ENCODE peak calls at places on chromosomes 3 and 15, in four cellular contexts. One of them, this sample, is unnamed.

GRCh38 chr3:103195201-103195600 is 760.4 kb downstream of the ZPLD1 start:
- DNase-seq in GM23338: no peak
- DNase-seq in HepG2: no peak
- DNase-seq in K562: no peak
- DNase-seq in this sample: no peak

GRCh38 chr3:108103040-108103751 is 12.4 kb upstream of the CD47 start:
- DNase-seq in K562: peak; percentile 42
- DNase-seq in GM23338: peak; percentile 20
- DNase-seq in HepG2: peak; percentile 4
- DNase-seq in this sample: no peak

GRCh38 chr3:51974963-51975856 is at the start of gene ABHD14A:
- DNase-seq in GM23338: peak; percentile 75
- DNase-seq in HepG2: peak; percentile 37
- DNase-seq in K562: peak; percentile 79
- DNase-seq in this sample: no peak

GRCh38 chr3:133663569-133664313 is 2.0 kb upstream of the TOPBP1 start:
- DNase-seq in K562: peak; percentile 37
- DNase-seq in HepG2: peak; percentile 82
- DNase-seq in GM23338: peak; percentile 95
- DNase-seq in this sample: no peak

GRCh38 chr3:195059006-195059350 is 212.0 kb downstream of the XXYLT1 start:
- DNase-seq in K562: no peak
- DNase-seq in GM23338: no peak
- DNase-seq in HepG2: no peak
- DNase-seq in this sample: no peak

GRCh38 chr15:88776646-88777045 is 26.6 kb upstream of the ACAN start:
- DNase-seq in GM23338: no peak
- DNase-seq in K562: no peak
- DNase-seq in HepG2: no peak
- DNase-seq in this sample: no peak

GRCh38 chr3:67790043-67790442 is 135.6 kb upstream of the SUCLG2 start:
- DNase-seq in HepG2: peak; percentile 52
- DNase-seq in GM23338: peak; percentile 83
- DNase-seq in K562: peak; percentile 44
- DNase-seq in this sample: peak; percentile 27

GRCh38 chr3:73324203-73325155 is 263.0 kb downstream of the EBLN2 start:
- DNase-seq in K562: no peak
- DNase-seq in GM23338: no peak
- DNase-seq in HepG2: no peak
- DNase-seq in this sample: no peak

GRCh38 chr3:152330565-152330964 is 61.8 kb downstream of the MBNL1 start:
- DNase-seq in GM23338: no peak
- DNase-seq in HepG2: no peak
- DNase-seq in K562: no peak
- DNase-seq in this sample: no peak

GRCh38 chr3:188339410-188340295 is 185.7 kb downstream of the LPP start:
- DNase-seq in K562: no peak
- DNase-seq in HepG2: no peak
- DNase-seq in GM23338: peak; percentile 8
- DNase-seq in this sample: no peak

DNA sequence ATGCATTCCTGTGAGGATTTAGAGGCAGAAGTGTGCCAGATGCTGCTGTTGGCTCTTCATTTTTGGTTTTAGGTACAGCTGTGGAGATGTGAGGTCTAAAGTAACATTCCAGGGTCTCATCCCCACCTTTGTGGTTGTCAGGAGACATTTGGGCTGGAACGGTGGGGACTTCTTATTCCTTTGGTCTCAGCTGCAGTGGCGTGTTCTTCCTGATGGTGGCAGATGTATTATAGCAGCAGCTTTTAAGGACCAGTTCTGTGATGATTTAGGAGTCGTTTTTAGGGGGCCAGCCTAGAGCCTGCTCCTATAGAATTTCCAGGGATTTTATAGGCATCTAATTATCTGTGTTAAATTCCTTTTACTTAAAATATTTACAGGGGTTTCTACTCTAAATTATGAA is 221.0 kb upstream of the EOMES start:
- DNase-seq in K562: no peak
- DNase-seq in GM23338: peak; percentile 85
- DNase-seq in HepG2: peak; percentile 16
- DNase-seq in this sample: no peak
- H2AFZ ChIP-seq in K562: no peak overlapping the region
- H2AFZ ChIP-seq in GM23338: no peak overlapping the region
- H2AFZ ChIP-seq in HepG2: no peak overlapping the region
- H2AFZ ChIP-seq in this sample: no peak overlapping the region

DNA sequence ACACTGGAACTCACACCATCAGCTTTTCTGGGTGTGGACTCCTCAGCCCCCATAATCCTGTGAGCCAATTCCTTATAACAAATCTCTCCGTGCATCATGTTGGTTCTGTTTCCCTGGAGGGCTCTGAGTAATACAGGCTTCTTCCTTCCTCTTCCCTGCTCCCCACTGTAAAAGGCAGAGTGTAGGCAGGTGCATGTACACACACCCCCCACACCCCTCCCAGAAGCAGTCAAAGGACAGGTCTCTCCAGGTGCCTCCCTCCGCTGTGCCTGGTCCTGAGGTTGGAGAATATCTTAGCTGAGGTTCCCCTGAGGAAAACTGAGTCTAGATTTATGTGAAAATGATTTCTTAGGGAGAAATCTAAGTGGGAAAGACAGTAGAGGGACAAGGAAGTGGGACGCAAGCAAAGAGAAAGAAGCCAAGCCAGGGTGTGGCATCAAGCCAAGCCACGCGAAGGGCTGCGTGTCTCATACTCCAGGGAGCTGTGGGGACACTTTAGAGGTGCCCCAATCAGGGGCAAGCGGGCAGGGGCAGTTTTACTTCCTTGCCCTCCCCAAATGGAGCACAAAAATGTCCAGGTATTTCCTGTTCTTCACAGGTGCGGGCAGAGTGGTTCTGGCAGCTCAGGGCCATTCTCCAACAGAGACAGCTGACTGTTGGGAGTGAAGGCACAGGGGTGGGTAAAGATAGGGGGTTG is 86.6 kb downstream of the HMG20A start:
- DNase-seq in HepG2: no peak
- DNase-seq in GM23338: no peak
- DNase-seq in K562: no peak
- DNase-seq in this sample: no peak
- TF ChIP-seq JUNB in HepG2: no peak
- TF ChIP-seq JUNB in GM23338: no peak
- TF ChIP-seq JUNB in K562: no peak
- TF ChIP-seq JUNB in this sample: no peak

GRCh38 chr3:143653493-143653892 is 194.8 kb downstream of the SLC9A9 start:
- DNase-seq in K562: no peak
- DNase-seq in HepG2: no peak
- DNase-seq in GM23338: no peak
- DNase-seq in this sample: no peak

GRCh38 chr3:143652118-143652517 is 196.2 kb downstream of the SLC9A9 start:
- DNase-seq in GM23338: no peak
- DNase-seq in K562: no peak
- DNase-seq in HepG2: no peak
- DNase-seq in this sample: no peak

GRCh38 chr3:143653935-143654334 is 194.3 kb downstream of the SLC9A9 start:
- DNase-seq in GM23338: no peak
- DNase-seq in K562: no peak
- DNase-seq in HepG2: no peak
- DNase-seq in this sample: no peak

GRCh38 chr3:143657391-143657790 is 190.9 kb downstream of the SLC9A9 start:
- DNase-seq in GM23338: no peak
- DNase-seq in K562: no peak
- DNase-seq in HepG2: no peak
- DNase-seq in this sample: no peak

GRCh38 chr3:143654906-143655305 is 193.4 kb downstream of the SLC9A9 start:
- DNase-seq in HepG2: no peak
- DNase-seq in K562: no peak
- DNase-seq in GM23338: no peak
- DNase-seq in this sample: no peak
- H2AFZ ChIP-seq in HepG2: no peak overlapping the region
- H2AFZ ChIP-seq in K562: no peak overlapping the region
- H2AFZ ChIP-seq in GM23338: no peak overlapping the region
- H2AFZ ChIP-seq in this sample: no peak overlapping the region

GRCh38 chr3:129183569-129184395 is at the start of gene CNBP:
- DNase-seq in K562: peak; percentile 92
- DNase-seq in GM23338: peak; percentile 95
- DNase-seq in HepG2: peak; percentile 83
- DNase-seq in this sample: peak; percentile 65

GRCh38 chr3:129180461-129180860 is 3.2 kb downstream of the CNBP start:
- DNase-seq in K562: no peak
- DNase-seq in GM23338: no peak
- DNase-seq in HepG2: no peak
- DNase-seq in this sample: no peak

GRCh38 chr3:129184396-129184656 is 630 bp upstream of the CNBP start:
- DNase-seq in HepG2: peak; percentile 47
- DNase-seq in GM23338: peak; percentile 34
- DNase-seq in K562: no peak
- DNase-seq in this sample: no peak

GRCh38 chr3:129181834-129182233 is 1.9 kb downstream of the CNBP start:
- DNase-seq in K562: no peak
- DNase-seq in HepG2: no peak
- DNase-seq in GM23338: peak; percentile 33
- DNase-seq in this sample: no peak

DNA sequence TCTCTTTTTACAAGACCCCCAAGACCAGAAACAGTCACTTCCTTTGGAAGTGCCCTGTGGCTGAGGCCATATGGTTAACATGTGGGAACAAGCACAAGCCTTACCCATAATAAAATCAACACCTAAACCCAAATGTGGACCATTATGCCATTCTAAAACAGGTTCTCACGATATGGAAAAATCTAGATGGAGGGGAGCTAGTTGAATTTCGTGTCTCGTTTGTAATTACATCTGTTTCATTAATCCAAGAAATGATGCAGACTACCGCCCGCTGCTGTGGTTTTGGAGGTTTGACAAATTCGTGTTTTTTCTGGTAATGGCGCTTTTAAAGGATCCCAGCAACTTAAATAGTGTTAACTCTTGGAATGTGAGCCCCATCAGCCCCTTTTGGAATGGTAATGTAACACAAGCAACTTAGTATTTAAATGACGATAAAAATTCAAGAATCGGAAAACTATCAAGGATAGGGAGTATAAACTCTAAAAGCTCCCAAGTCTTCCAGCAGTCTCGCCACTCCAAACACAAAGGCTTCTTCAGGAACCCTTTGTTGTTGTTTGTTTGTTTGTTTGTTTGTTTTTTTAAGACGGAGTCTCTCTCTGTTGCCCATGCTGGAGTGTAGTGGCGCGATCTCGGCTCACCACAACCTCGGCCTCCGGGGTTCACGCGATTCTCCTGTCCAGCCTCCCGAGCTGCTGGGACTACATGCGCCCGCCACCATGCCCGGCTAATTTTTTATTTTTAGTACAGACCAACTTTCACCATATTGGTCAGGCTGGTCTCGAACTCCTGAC is 1.1 kb downstream of the CNBP start:
- DNase-seq in HepG2: no peak
- DNase-seq in K562: no peak
- DNase-seq in GM23338: peak; percentile 63
- DNase-seq in this sample: no peak
- TF ChIP-seq JUNB in HepG2: no peak
- TF ChIP-seq JUNB in K562: no peak
- TF ChIP-seq JUNB in GM23338: no peak
- TF ChIP-seq JUNB in this sample: no peak

GRCh38 chr15:50880221-50880620 is 28.3 kb upstream of the AP4E1 start:
- DNase-seq in GM23338: no peak
- DNase-seq in K562: no peak
- DNase-seq in HepG2: no peak
- DNase-seq in this sample: no peak
- H2AFZ ChIP-seq in GM23338: no peak overlapping the region
- H2AFZ ChIP-seq in K562: no peak overlapping the region
- H2AFZ ChIP-seq in HepG2: no peak overlapping the region
- H2AFZ ChIP-seq in this sample: no peak overlapping the region

GRCh38 chr15:79373728-79374127 is 58.4 kb upstream of the MINAR1 start:
- DNase-seq in HepG2: no peak
- DNase-seq in K562: no peak
- DNase-seq in GM23338: peak; percentile 47
- DNase-seq in this sample: no peak

GRCh38 chr15:79381593-79381992 is 50.5 kb upstream of the MINAR1 start:
- DNase-seq in GM23338: no peak
- DNase-seq in HepG2: peak; percentile 4
- DNase-seq in K562: no peak
- DNase-seq in this sample: no peak

GRCh38 chr15:79380755-79381499 is 51.2 kb upstream of the MINAR1 start:
- DNase-seq in GM23338: peak; percentile 87
- DNase-seq in K562: peak; percentile 66
- DNase-seq in HepG2: peak; percentile 63
- DNase-seq in this sample: peak; percentile 15

GRCh38 chr15:79376383-79376782 is 55.8 kb upstream of the MINAR1 start:
- DNase-seq in GM23338: no peak
- DNase-seq in K562: no peak
- DNase-seq in HepG2: no peak
- DNase-seq in this sample: no peak

GRCh38 chr15:79378394-79379158 is 53.6 kb upstream of the MINAR1 start:
- DNase-seq in K562: peak; percentile 46
- DNase-seq in GM23338: no peak
- DNase-seq in HepG2: no peak
- DNase-seq in this sample: no peak
- TF ChIP-seq JUNB in K562: no peak
- TF ChIP-seq JUNB in GM23338: no peak
- TF ChIP-seq JUNB in HepG2: no peak
- TF ChIP-seq JUNB in this sample: no peak

GRCh38 chr15:66815322-66815721 is 113.3 kb downstream of the SMAD6 start:
- DNase-seq in HepG2: no peak
- DNase-seq in GM23338: no peak
- DNase-seq in K562: no peak
- DNase-seq in this sample: no peak
- H2AFZ ChIP-seq in HepG2: no peak overlapping the region
- H2AFZ ChIP-seq in GM23338: no peak overlapping the region
- H2AFZ ChIP-seq in K562: peak overlapping the region; percentile 35
- H2AFZ ChIP-seq in this sample: no peak overlapping the region

GRCh38 chr3:4823986-4824947 is 155.0 kb upstream of the BHLHE40 start:
- DNase-seq in K562: no peak
- DNase-seq in GM23338: no peak
- DNase-seq in HepG2: no peak
- DNase-seq in this sample: no peak
- TF ChIP-seq JUNB in K562: no peak
- TF ChIP-seq JUNB in GM23338: no peak
- TF ChIP-seq JUNB in HepG2: no peak
- TF ChIP-seq JUNB in this sample: no peak

This sample was measured in GM12878.